ENCODE peak calls at places on chromosomes 3 and 15, in ten cellular contexts. B is GM04504; U is HS-5; T is activated T-cell treated with anti-CD3 and anti-CD28 coated beads for 1 hour; G is sciatic nerve; Q is HTR-8/SVneo; I is activated CD8-positive, alpha-beta memory T cell treated with anti-CD3 and anti-CD28 coated beads for 1 hour; N is ELF-1; L is activated CD4-positive, alpha-beta T cell treated with anti-CD3 and anti-CD28 coated beads for 36 hours; J is body of pancreas. K is an unnamed sample.

GRCh38 chr15:73385205-73385604 is 16.4 kb upstream of the HCN4 start:
- DNase-seq in I (no peak), N (no peak), G (no peak), Q (no peak), J (no peak), B (no peak), T (no peak), U (no peak), L (no peak), K (no peak)

GRCh38 chr15:49361370-49361769 is 61.7 kb upstream of the FGF7 start:
- DNase-seq in B (no peak), L (no peak), G (no peak), Q (no peak), J (no peak), I (no peak), N (no peak), U (no peak), T (no peak), K (no peak)

GRCh38 chr15:48494646-48495045 is 150.9 kb downstream of the FBN1 start:
- DNase-seq in Q (no peak), I (no peak), B (peak; percentile 19), L (no peak), U (no peak), J (no peak), G (no peak), N (no peak), T (no peak), K (no peak)

GRCh38 chr3:10192953-10193691 is 28.4 kb downstream of the IRAK2 start:
- DNase-seq in U (peak; percentile 70), B (peak; percentile 90), L (peak; percentile 85), Q (peak; percentile 67), N (peak; percentile 58), I (no peak), J (peak; percentile 40), G (no peak), T (peak; percentile 44), K (no peak)

GRCh38 chr3:72692959-72693518 is 155.2 kb downstream of the SHQ1 start:
- DNase-seq in L (no peak), B (no peak), T (no peak), J (no peak), N (peak; percentile 38), Q (no peak), U (no peak), I (no peak), G (no peak), K (no peak)

GRCh38 chr3:197406266-197406665 is 107.9 kb upstream of the DLG1 start:
- DNase-seq in G (no peak), U (no peak), J (no peak), T (no peak), B (no peak), N (no peak), L (no peak), I (no peak), Q (no peak), K (no peak)

GRCh38 chr3:156630081-156630772 is 44.2 kb upstream of the TIPARP start:
- DNase-seq in T (no peak), N (no peak), U (no peak), I (no peak), J (no peak), B (no peak), G (no peak), L (no peak), Q (peak; percentile 74), K (no peak)

GRCh38 chr3:120800625-120801024 is 58.1 kb downstream of the GTF2E1 start:
- DNase-seq in G (no peak), J (no peak), Q (no peak), B (no peak), I (no peak), U (no peak), N (no peak), T (no peak), L (no peak), K (no peak)

GRCh38 chr15:34070003-34070402 is 31.0 kb upstream of the AVEN start:
- DNase-seq in U (no peak), T (no peak), G (no peak), N (no peak), I (no peak), Q (no peak), L (no peak), J (no peak), B (no peak), K (no peak)

GRCh38 chr15:72538931-72539330 is 64.8 kb downstream of the ARIH1 start:
- DNase-seq in U (no peak), G (no peak), B (no peak), L (no peak), T (no peak), J (no peak), I (no peak), Q (no peak), N (no peak), K (no peak)

GRCh38 chr3:161322781-161323568 is 48.3 kb downstream of the SPTSSB start:
- DNase-seq in L (no peak), I (no peak), B (no peak), U (no peak), G (no peak), N (no peak), T (no peak), Q (no peak), J (no peak), K (no peak)

GRCh38 chr15:43440721-43441281 is 52.2 kb downstream of the TP53BP1 start:
- DNase-seq in L (peak; percentile 64), G (no peak), Q (peak; percentile 85), J (peak; percentile 64), U (peak; percentile 96), T (no peak), I (no peak), B (peak; percentile 97), N (peak; percentile 55), K (peak; percentile 41)

GRCh38 chr15:98009169-98009568 is 48.7 kb downstream of the ARRDC4 start:
- DNase-seq in T (no peak), U (no peak), G (no peak), L (no peak), Q (no peak), B (no peak), J (no peak), N (no peak), I (no peak), K (no peak)

GRCh38 chr3:188938999-188939398 is 232.8 kb upstream of the TPRG1 start:
- DNase-seq in U (no peak), N (no peak), T (no peak), G (no peak), Q (no peak), L (no peak), I (no peak), B (no peak), J (no peak), K (no peak)

GRCh38 chr15:55279746-55280351 is 9.8 kb downstream of the RAB27A start:
- DNase-seq in G (no peak), B (peak; percentile 73), Q (no peak), I (peak; percentile 14), U (peak; percentile 80), J (peak; percentile 63), T (no peak), N (no peak), L (peak; percentile 73), K (peak; percentile 51)

GRCh38 chr3:82505079-82505756 is 743.8 kb upstream of the GBE1 start:
- DNase-seq in N (no peak), Q (no peak), J (no peak), U (no peak), T (no peak), L (no peak), I (no peak), G (no peak), B (no peak), K (no peak)

GRCh38 chr3:66472313-66473134 is 28.3 kb downstream of the LRIG1 start:
- DNase-seq in L (peak; percentile 75), Q (peak; percentile 56), B (no peak), I (no peak), G (no peak), J (no peak), N (no peak), T (no peak), U (peak; percentile 73), K (peak; percentile 65)

GRCh38 chr15:33913459-33913858 is 54.8 kb upstream of the CHRM5 start:
- DNase-seq in T (no peak), L (no peak), U (no peak), I (no peak), G (no peak), Q (no peak), B (no peak), J (no peak), N (no peak), K (no peak)

GRCh38 chr3:141476033-141476432 is 10.8 kb upstream of the RASA2 start:
- DNase-seq in Q (no peak), L (peak; percentile 39), N (no peak), U (no peak), J (no peak), I (no peak), T (no peak), B (no peak), G (no peak), K (no peak)

GRCh38 chr3:98027084-98027445 is 8.1 kb downstream of the GABRR3 start:
- DNase-seq in I (no peak), U (no peak), N (no peak), L (no peak), T (no peak), G (no peak), Q (no peak), B (no peak), J (no peak), K (no peak)

GRCh38 chr3:141686477-141687280 is 51.4 kb upstream of the RNF7 start:
- DNase-seq in U (peak; percentile 64), L (no peak), G (peak; percentile 83), T (no peak), Q (peak; percentile 62), N (no peak), I (no peak), J (peak; percentile 40), B (peak; percentile 60), K (no peak)

K was measured in GM13976.